ENCODE peak calls at places on chromosomes 13 and 19, in seven cellular contexts. B, I, J, H, K, C and W are unnamed samples.

GRCh38 chr19:21912654-21913053 is 76.7 kb upstream of the ZNF43 start:
- DNase-seq in J (no peak), C (no peak), K (no peak), H (no peak), B (no peak), I (no peak), W (peak)

GRCh38 chr13:51885651-51886050 is 23.9 kb downstream of the CCDC70 start:
- DNase-seq in K (no peak), I (no peak), C (no peak), J (no peak), B (no peak), H (no peak), W (no peak)

GRCh38 chr13:81683526-81683925 is 1342.6 kb upstream of the SPRY2 start:
- DNase-seq in C (no peak), I (no peak), J (no peak), H (no peak), K (no peak), B (no peak), W (no peak)

GRCh38 chr13:113786262-113786841 is 27.3 kb downstream of the TMEM255B start:
- DNase-seq in I (no peak), C (no peak), J (peak), H (no peak), B (no peak), K (no peak), W (no peak)

GRCh38 chr13:113057084-113057483 is 48.5 kb upstream of the F7 start:
- DNase-seq in K (no peak), B (no peak), J (no peak), H (no peak), I (no peak), C (no peak), W (no peak)

GRCh38 chr13:33281951-33282595 is 3.5 kb downstream of the STARD13 start:
- DNase-seq in H (no peak), J (no peak), K (no peak), I (no peak), B (no peak), C (no peak), W (no peak)

GRCh38 chr19:55406869-55407624 is 541 bp downstream of the UBE2S start:
- DNase-seq in B (no peak), C (no peak), H (peak), I (no peak), J (no peak), K (peak), W (peak)

GRCh38 chr19:48218964-48219363 is 36.7 kb downstream of the CARD8 start:
- DNase-seq in H (no peak), K (no peak), C (no peak), B (no peak), J (no peak), I (no peak), W (no peak)

GRCh38 chr13:85565652-85566051 is 233.6 kb downstream of the SLITRK6 start:
- DNase-seq in C (no peak), B (no peak), K (no peak), I (no peak), H (no peak), J (no peak), W (no peak)

GRCh38 chr13:39364797-39365468 is 238.1 kb downstream of the LHFPL6 start:
- DNase-seq in B (peak), K (no peak), C (no peak), I (no peak), J (no peak), H (no peak), W (no peak)

DNA sequence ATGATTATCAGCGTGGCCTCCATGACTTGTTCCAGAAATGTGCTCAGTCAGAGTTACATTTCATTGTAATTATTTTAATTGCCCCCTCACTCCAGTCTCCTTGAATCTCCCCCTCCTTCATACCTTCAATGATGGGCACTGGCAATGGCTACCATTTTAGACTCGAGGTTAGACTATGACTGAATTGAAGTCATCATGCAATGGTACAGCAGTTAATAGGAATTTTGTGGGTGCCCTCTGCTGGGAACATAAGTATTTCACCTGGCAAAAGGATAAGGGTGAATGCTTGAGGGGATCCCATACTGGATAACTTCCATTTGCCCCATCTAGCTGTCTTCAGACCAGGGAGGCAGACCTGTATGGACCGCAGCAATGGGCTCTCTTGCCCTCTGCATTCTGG is 32.2 kb upstream of the USP12 start:
- DNase-seq in I (no peak), J (no peak), H (no peak), B (no peak), C (no peak), K (no peak), W (no peak)
- TF ChIP-seq CTCF in I (no peak), J (peak), H (peak), B (no peak), C (no peak), K (no peak), W (peak)

GRCh38 chr13:98397861-98398260 is 179.0 kb downstream of the STK24 start:
- DNase-seq in J (no peak), I (no peak), K (no peak), H (no peak), B (no peak), C (no peak), W (no peak)

GRCh38 chr13:98399756-98400155 is 177.2 kb downstream of the STK24 start:
- DNase-seq in C (no peak), K (no peak), J (no peak), B (peak), I (no peak), H (no peak), W (no peak)

GRCh38 chr13:98394820-98395510 is 181.9 kb downstream of the STK24 start:
- DNase-seq in K (no peak), I (no peak), B (no peak), C (no peak), H (no peak), J (no peak), W (no peak)

GRCh38 chr13:98396071-98396710 is 180.7 kb downstream of the STK24 start:
- DNase-seq in J (no peak), C (no peak), K (no peak), I (no peak), H (no peak), B (no peak), W (no peak)

GRCh38 chr13:98397221-98397620 is 179.7 kb downstream of the STK24 start:
- DNase-seq in K (no peak), H (no peak), B (no peak), I (no peak), C (no peak), J (no peak), W (no peak)
- TF ChIP-seq CTCF in K (no peak), H (no peak), B (no peak), I (no peak), C (no peak), J (peak), W (no peak)

GRCh38 chr19:12801466-12802266 is at the start of the genes PRDX2 and THSD8:
- DNase-seq in I (peak), K (peak), C (peak), J (no peak), B (no peak), H (peak), W (peak)
- TF ChIP-seq CTCF in I (no peak), K (peak), C (no peak), J (no peak), B (no peak), H (no peak), W (no peak)

GRCh38 chr19:5456130-5456835 is 1.1 kb downstream of the ZNRF4 start:
- DNase-seq in B (no peak), C (no peak), I (no peak), H (no peak), J (no peak), K (no peak), W (no peak)

GRCh38 chr19:5452594-5453565 is 2.3 kb upstream of the ZNRF4 start:
- DNase-seq in K (no peak), C (no peak), B (no peak), H (no peak), I (no peak), J (no peak), W (peak)

GRCh38 chr19:5456836-5457200 is 1.6 kb downstream of the ZNRF4 start:
- DNase-seq in C (no peak), J (no peak), B (no peak), K (no peak), H (no peak), I (no peak), W (no peak)

GRCh38 chr19:5455367-5456129 is at the start of gene ZNRF4:
- DNase-seq in J (no peak), H (no peak), B (no peak), I (no peak), C (no peak), K (no peak), W (no peak)

DNA sequence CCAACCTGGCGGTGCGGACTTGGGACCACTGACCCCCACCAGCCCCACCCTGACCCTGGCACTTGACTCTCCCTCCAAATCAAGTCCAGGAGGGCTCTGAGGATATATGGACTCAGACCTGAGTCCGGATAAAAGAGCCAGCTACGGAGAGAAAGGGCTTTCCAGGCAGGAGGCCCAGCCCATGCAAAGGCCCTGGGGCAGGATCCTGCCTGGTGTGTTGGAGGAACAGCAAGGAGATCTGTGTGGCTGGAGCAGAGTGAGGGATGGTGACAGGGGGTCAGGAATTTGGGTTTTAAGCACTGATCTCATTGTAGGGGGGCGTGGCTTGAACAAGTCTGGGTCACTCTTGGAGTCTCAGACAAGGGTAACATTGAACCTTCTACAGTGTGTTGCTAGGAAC is 474 bp upstream of the ZNRF4 start:
- DNase-seq in C (no peak), J (no peak), B (no peak), H (no peak), K (no peak), I (no peak), W (no peak)
- TF ChIP-seq CTCF in C (no peak), J (no peak), B (no peak), H (no peak), K (no peak), I (no peak), W (no peak)

DNA sequence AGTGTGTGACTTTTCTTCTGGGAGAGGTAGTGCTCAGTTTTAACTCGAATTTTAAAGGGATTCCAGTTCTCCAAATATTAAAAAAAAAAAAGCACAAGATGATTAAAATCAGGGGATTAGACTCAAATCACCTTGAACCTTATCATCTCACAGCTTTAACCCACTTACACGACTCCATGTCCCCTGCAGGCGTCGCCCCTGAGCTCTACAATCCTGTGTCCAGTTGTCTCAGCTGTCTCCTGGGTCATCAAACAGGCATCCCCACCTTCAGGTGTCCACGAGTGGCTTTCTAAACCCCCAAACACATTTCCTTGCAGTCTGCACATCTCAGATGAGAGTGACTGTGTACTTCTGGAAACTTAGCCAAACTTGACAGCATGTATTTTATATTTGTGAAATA is 14.1 kb downstream of the ZNF808 start:
- DNase-seq in C (no peak), B (no peak), J (no peak), I (no peak), H (no peak), K (no peak), W (no peak)
- TF ChIP-seq CTCF in C (no peak), B (no peak), J (no peak), I (no peak), H (no peak), K (no peak), W (no peak)

GRCh38 chr19:15454371-15454800 is 4.6 kb upstream of the WIZ start:
- DNase-seq in J (no peak), H (no peak), I (no peak), B (no peak), K (no peak), C (no peak), W (no peak)
- TF ChIP-seq CTCF in J (peak), H (no peak), I (no peak), B (peak), K (no peak), C (no peak), W (peak)

GRCh38 chr19:40933025-40933424 is 51.0 kb upstream of the CYP2A7 start:
- DNase-seq in C (no peak), K (no peak), I (no peak), B (no peak), J (no peak), H (no peak), W (no peak)
- TF ChIP-seq CTCF in C (no peak), K (no peak), I (no peak), B (no peak), J (no peak), H (no peak), W (peak)

GRCh38 chr19:52291781-52292180 is 5.2 kb upstream of the ZNF480 start:
- DNase-seq in C (no peak), B (no peak), H (no peak), I (no peak), J (no peak), K (no peak), W (no peak)

GRCh38 chr19:52296400-52296772 is 583 bp upstream of the ZNF480 start:
- DNase-seq in K (no peak), H (peak), B (no peak), I (no peak), C (no peak), J (no peak), W (no peak)

GRCh38 chr19:52297601-52298358 is 811 bp downstream of the ZNF480 start:
- DNase-seq in J (no peak), I (no peak), C (no peak), H (no peak), K (no peak), B (no peak), W (no peak)

DNA sequence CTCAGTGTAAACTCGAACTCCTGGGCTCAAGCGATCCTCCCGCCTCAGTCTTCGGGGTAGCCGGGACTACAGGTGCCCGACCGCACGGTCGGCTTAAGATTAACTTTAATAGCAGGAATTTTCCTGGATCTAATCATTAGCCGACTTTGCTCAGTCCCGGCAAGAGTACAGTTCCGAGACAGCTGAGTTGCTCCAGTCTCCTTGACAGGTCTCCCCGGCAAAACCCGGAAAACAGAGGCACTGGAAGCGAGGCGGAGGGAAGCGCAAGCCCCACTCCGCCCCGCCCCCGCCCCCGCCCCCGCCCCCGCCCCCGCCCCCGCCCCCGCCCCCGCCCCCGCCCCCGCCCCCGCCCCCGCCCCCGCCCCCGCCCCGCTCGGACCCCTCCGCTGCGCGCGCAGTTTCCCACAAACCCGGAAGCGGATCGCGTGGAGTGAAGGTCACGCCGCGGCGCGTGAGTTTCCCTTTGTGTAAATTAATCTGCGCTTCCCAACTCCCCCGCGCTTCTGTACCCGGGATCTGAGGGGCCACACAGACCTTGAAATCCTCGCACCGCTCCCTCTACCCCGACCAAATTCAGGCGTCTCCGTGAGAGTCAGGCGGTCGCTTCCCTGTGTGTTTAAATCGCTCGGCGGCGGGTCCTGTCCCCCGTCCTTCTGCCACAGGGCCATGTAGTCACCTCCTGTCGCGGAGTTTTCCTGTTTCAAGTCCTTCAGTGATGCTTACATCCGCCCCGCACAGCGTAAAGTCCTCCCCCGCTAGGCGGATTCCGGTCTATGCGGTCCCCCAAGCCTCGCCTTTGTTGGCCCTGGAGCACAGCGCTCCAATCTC is at the start of gene ZNF480:
- DNase-seq in H (peak), C (peak), B (no peak), J (peak), I (peak), K (peak), W (peak)
- TF ChIP-seq CTCF in H (no peak), C (no peak), B (no peak), J (peak), I (peak), K (no peak), W (no peak)

GRCh38 chr19:35236638-35237400 is 8.3 kb upstream of the FAM187B start:
- DNase-seq in H (no peak), B (no peak), K (no peak), J (no peak), C (no peak), I (no peak), W (peak)
- TF ChIP-seq CTCF in H (no peak), B (peak), K (no peak), J (no peak), C (no peak), I (no peak), W (peak)

DNA sequence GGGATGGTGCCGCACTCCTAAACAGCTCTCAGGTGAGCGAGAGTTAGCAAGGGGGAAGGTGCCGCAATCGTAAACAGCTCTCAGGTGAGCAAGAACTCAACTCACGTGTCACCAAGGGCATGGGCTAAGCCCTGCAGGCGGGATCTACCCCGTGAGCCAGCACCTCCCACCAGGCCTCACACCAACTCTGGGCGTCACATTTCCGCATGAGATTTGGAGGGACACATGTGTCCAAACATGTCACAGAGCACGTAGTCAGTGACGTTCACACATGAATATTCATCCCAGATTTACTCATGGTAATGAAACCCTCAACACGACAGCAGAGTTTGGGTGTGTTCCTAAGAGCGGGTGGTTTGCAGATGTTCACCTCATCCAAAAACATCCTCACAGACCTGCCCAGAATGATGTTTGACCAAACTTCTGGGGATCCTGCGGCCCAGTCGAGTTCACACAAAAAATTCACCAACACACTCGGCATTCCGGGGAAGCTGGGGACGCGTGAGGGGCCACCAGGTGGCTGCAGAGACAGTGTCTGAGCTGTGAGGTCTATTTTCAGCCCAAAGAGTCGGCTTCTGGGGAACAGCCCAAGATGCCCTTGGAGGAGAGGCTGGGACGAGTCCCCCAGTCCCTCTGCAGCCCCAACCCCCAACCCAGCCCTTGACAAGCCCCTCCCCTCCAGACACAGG is 19.6 kb downstream of the C2CD4C start:
- DNase-seq in H (no peak), J (no peak), K (no peak), C (peak), I (no peak), B (no peak), W (no peak)
- TF ChIP-seq CTCF in H (no peak), J (no peak), K (no peak), C (no peak), I (no peak), B (no peak), W (no peak)